ENCODE peak calls at places on chromosomes 5 and 9, in five cellular contexts. I, X, V, F and Z are unnamed samples.

GRCh38 chr5:83764101-83764500 is 43.4 kb upstream of the HAPLN1 start:
- DNase-seq in I (no peak), X (no peak), V (peak), F (no peak), Z (no peak)

GRCh38 chr9:95078934-95079333 is 238.6 kb downstream of the FANCC start:
- DNase-seq in I (no peak), X (no peak), V (no peak), F (no peak), Z (no peak)

GRCh38 chr5:84986688-84987087 is 602.0 kb upstream of the EDIL3 start:
- DNase-seq in I (no peak), X (no peak), V (no peak), F (no peak), Z (no peak)

GRCh38 chr9:98365227-98365669 is 109.8 kb upstream of the TBC1D2 start:
- DNase-seq in I (no peak), X (peak), V (peak), F (no peak), Z (no peak)

GRCh38 chr5:150221471-150221870 is 31.6 kb downstream of the SLC6A7 start:
- DNase-seq in I (no peak), X (no peak), V (no peak), F (no peak), Z (no peak)

GRCh38 chr5:178318382-178318781 is 85.8 kb upstream of the PHYKPL start:
- DNase-seq in I (no peak), X (no peak), V (no peak), F (no peak), Z (no peak)

GRCh38 chr5:75512383-75513074 is 838 bp downstream of the POLK start:
- DNase-seq in I (no peak), X (peak), V (peak), F (no peak), Z (peak)

GRCh38 chr9:99059074-99059894 is 45.6 kb upstream of the TGFBR1 start:
- DNase-seq in I (no peak), X (no peak), V (peak), F (no peak), Z (peak)

GRCh38 chr5:140992878-140993277 is 26.6 kb downstream of the PCDHAC2 start:
- DNase-seq in I (no peak), X (no peak), V (no peak), F (no peak), Z (no peak)

GRCh38 chr9:114117996-114118830 is 19.1 kb upstream of the KIF12 start:
- DNase-seq in I (no peak), X (no peak), V (no peak), F (peak), Z (no peak)

GRCh38 chr5:72600401-72600981 is 93.3 kb upstream of the ZNF366 start:
- DNase-seq in I (no peak), X (peak), V (peak), F (no peak), Z (peak)

GRCh38 chr5:96708600-96708999 is 46.4 kb downstream of the CAST start:
- DNase-seq in I (no peak), X (no peak), V (no peak), F (no peak), Z (no peak)

GRCh38 chr5:108531367-108532211 is 149.7 kb upstream of the FBXL17 start:
- DNase-seq in I (no peak), X (no peak), V (no peak), F (no peak), Z (no peak)

GRCh38 chr9:132670816-132671371 is 630 bp downstream of the GTF3C4 start:
- DNase-seq in I (peak), X (peak), V (peak), F (peak), Z (peak)

GRCh38 chr5:89613222-89613956 is 730.4 kb upstream of the MEF2C start:
- DNase-seq in I (no peak), X (no peak), V (peak), F (no peak), Z (no peak)

GRCh38 chr5:90421136-90421535 is 11.6 kb upstream of the CETN3 start:
- DNase-seq in I (no peak), X (peak), V (peak), F (no peak), Z (peak)

GRCh38 chr5:55853271-55853670 is 2.1 kb downstream of the IL31RA start:
- DNase-seq in I (no peak), X (no peak), V (peak), F (no peak), Z (no peak)

GRCh38 chr9:87596862-87597261 is 99.2 kb downstream of the DAPK1 start:
- DNase-seq in I (no peak), X (no peak), V (peak), F (no peak), Z (peak)

GRCh38 chr9:130535818-130536521 is 43.4 kb upstream of the FUBP3 start:
- DNase-seq in I (no peak), X (no peak), V (peak), F (peak), Z (peak)

GRCh38 chr5:76403963-76404693 is 1.0 kb downstream of the IQGAP2 start:
- DNase-seq in I (peak), X (no peak), V (peak), F (no peak), Z (no peak)

GRCh38 chr5:154284433-154284832 is 93.9 kb downstream of the GALNT10 start:
- DNase-seq in I (no peak), X (no peak), V (no peak), F (no peak), Z (no peak)

GRCh38 chr9:77514886-77515711 is 133.0 kb downstream of the GNA14 start:
- DNase-seq in I (no peak), X (no peak), V (peak), F (no peak), Z (peak)

GRCh38 chr5:172953776-172954189 is 5.4 kb upstream of the RPL26L1 start:
- DNase-seq in I (no peak), X (no peak), V (peak), F (no peak), Z (peak)

GRCh38 chr9:122033775-122034373 is 59.2 kb downstream of the TTLL11 start:
- DNase-seq in I (no peak), X (no peak), V (no peak), F (no peak), Z (peak)

GRCh38 chr5:124746252-124746915 is at the start of gene ZNF608:
- DNase-seq in I (no peak), X (peak), V (peak), F (peak), Z (peak)

GRCh38 chr5:77867194-77867691 is 91.1 kb upstream of the TBCA start:
- DNase-seq in I (no peak), X (peak), V (peak), F (no peak), Z (peak)

GRCh38 chr9:38443181-38443580 is 18.9 kb upstream of the IGFBPL1 start:
- DNase-seq in I (no peak), X (peak), V (peak), F (no peak), Z (peak)

GRCh38 chr9:73079326-73079725 is 72.3 kb upstream of the ANXA1 start:
- DNase-seq in I (peak), X (no peak), V (peak), F (no peak), Z (no peak)

GRCh38 chr5:141805874-141806273 is 72.3 kb downstream of the PCDH1 start:
- DNase-seq in I (no peak), X (no peak), V (peak), F (no peak), Z (no peak)

GRCh38 chr9:85155380-85155779 is 485.9 kb downstream of the NTRK2 start:
- DNase-seq in I (no peak), X (no peak), V (no peak), F (no peak), Z (no peak)